ENCODE peak calls at places on chromosomes 3 and 15, in five cellular contexts. One of them, this sample, is unnamed.

GRCh38 chr15:41466711-41467110 is 27.0 kb upstream of the ITPKA start:
- DNase-seq in psoas muscle: no peak
- DNase-seq in HCT116: no peak
- DNase-seq in IMR-90: no peak
- DNase-seq in cardiac muscle cell: no peak
- DNase-seq in this sample: no peak

GRCh38 chr3:125406070-125406469 is 30.9 kb upstream of the ZNF148 start:
- DNase-seq in psoas muscle: no peak
- DNase-seq in HCT116: no peak
- DNase-seq in IMR-90: no peak
- DNase-seq in cardiac muscle cell: no peak
- DNase-seq in this sample: no peak

GRCh38 chr3:106573605-106574004 is 704.8 kb upstream of the CBLB start:
- DNase-seq in psoas muscle: no peak
- DNase-seq in HCT116: no peak
- DNase-seq in IMR-90: no peak
- DNase-seq in cardiac muscle cell: no peak
- DNase-seq in this sample: no peak

GRCh38 chr15:63967616-63968015 is 78.7 kb downstream of the DAPK2 start:
- DNase-seq in psoas muscle: no peak
- DNase-seq in HCT116: no peak
- DNase-seq in IMR-90: no peak
- DNase-seq in cardiac muscle cell: no peak
- DNase-seq in this sample: no peak

GRCh38 chr15:54007256-54007655 is 29.0 kb downstream of the UNC13C start:
- DNase-seq in psoas muscle: no peak
- DNase-seq in HCT116: no peak
- DNase-seq in IMR-90: no peak
- DNase-seq in cardiac muscle cell: no peak
- DNase-seq in this sample: no peak

GRCh38 chr15:57236561-57237281 is 139.6 kb upstream of the CGNL1 start:
- DNase-seq in psoas muscle: no peak
- DNase-seq in HCT116: no peak
- DNase-seq in IMR-90: no peak
- DNase-seq in cardiac muscle cell: no peak
- DNase-seq in this sample: no peak

GRCh38 chr15:64009798-64010241 is 36.5 kb downstream of the DAPK2 start:
- DNase-seq in psoas muscle: no peak
- DNase-seq in HCT116: no peak
- DNase-seq in IMR-90: peak; percentile 16
- DNase-seq in cardiac muscle cell: no peak
- DNase-seq in this sample: peak; percentile 88

GRCh38 chr3:60120245-60120644 is 1070.4 kb upstream of the CFAP20DC start:
- DNase-seq in psoas muscle: no peak
- DNase-seq in HCT116: no peak
- DNase-seq in IMR-90: no peak
- DNase-seq in cardiac muscle cell: no peak
- DNase-seq in this sample: no peak

GRCh38 chr3:12415014-12415653 is 69.1 kb upstream of the TSEN2 start:
- DNase-seq in psoas muscle: no peak
- DNase-seq in HCT116: no peak
- DNase-seq in IMR-90: no peak
- DNase-seq in cardiac muscle cell: no peak
- DNase-seq in this sample: no peak

GRCh38 chr15:80948651-80949292 is 40.8 kb downstream of the MESD start:
- DNase-seq in psoas muscle: no peak
- DNase-seq in HCT116: no peak
- DNase-seq in IMR-90: no peak
- DNase-seq in cardiac muscle cell: no peak
- DNase-seq in this sample: no peak

GRCh38 chr15:65902373-65902772 is 33.1 kb downstream of the RAB11A start:
- DNase-seq in psoas muscle: peak; percentile 59
- DNase-seq in HCT116: peak; percentile 65
- DNase-seq in IMR-90: peak; percentile 6
- DNase-seq in cardiac muscle cell: no peak
- DNase-seq in this sample: peak; percentile 92

GRCh38 chr15:73714695-73715301 is 30.6 kb downstream of the CD276 start:
- DNase-seq in psoas muscle: no peak
- DNase-seq in HCT116: no peak
- DNase-seq in IMR-90: no peak
- DNase-seq in cardiac muscle cell: no peak
- DNase-seq in this sample: no peak

GRCh38 chr15:73710321-73710720 is 26.1 kb downstream of the CD276 start:
- DNase-seq in psoas muscle: no peak
- DNase-seq in HCT116: no peak
- DNase-seq in IMR-90: no peak
- DNase-seq in cardiac muscle cell: no peak
- DNase-seq in this sample: no peak

GRCh38 chr15:73709671-73710070 is 25.5 kb downstream of the CD276 start:
- DNase-seq in psoas muscle: no peak
- DNase-seq in HCT116: no peak
- DNase-seq in IMR-90: no peak
- DNase-seq in cardiac muscle cell: no peak
- DNase-seq in this sample: no peak

GRCh38 chr15:73711526-73711925 is 27.3 kb downstream of the CD276 start:
- DNase-seq in psoas muscle: no peak
- DNase-seq in HCT116: no peak
- DNase-seq in IMR-90: no peak
- DNase-seq in cardiac muscle cell: no peak
- DNase-seq in this sample: no peak

DNA sequence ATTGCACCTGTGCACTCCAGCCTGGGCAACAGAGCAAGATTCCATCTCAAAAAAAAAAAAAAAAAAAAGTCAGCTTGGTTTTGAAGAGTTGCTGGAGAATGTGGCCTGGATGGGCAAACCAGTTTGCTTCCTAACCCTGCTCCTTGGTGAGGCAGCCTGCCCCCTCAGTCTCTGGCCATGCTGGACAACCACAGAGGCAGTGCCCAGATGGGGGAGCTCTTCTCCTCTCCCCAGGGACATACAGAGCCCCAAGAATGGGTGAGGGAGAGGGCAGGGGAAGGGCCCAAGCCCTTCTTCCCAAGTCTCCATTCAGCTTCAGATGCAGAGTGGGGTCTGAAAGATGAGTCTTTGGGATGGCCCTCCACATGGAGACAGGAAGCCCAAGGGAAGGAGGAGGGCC is 27.9 kb downstream of the CD276 start:
- DNase-seq in psoas muscle: no peak
- DNase-seq in HCT116: no peak
- DNase-seq in IMR-90: no peak
- DNase-seq in cardiac muscle cell: peak; percentile 5
- DNase-seq in this sample: no peak
- TF ChIP-seq CTCF in psoas muscle: no peak
- TF ChIP-seq CTCF in HCT116: peak; percentile 21
- TF ChIP-seq CTCF in IMR-90: no peak
- TF ChIP-seq CTCF in cardiac muscle cell: peak; percentile 6
- TF ChIP-seq CTCF in this sample: no peak

GRCh38 chr3:143648708-143649107 is 199.6 kb downstream of the SLC9A9 start:
- DNase-seq in psoas muscle: no peak
- DNase-seq in HCT116: peak; percentile 19
- DNase-seq in IMR-90: no peak
- DNase-seq in cardiac muscle cell: peak; percentile 25
- DNase-seq in this sample: no peak
- H3K4me3 ChIP-seq in psoas muscle: no peak overlapping the region
- H3K4me3 ChIP-seq in HCT116: no peak overlapping the region
- H3K4me3 ChIP-seq in IMR-90: no peak overlapping the region
- H3K4me3 ChIP-seq in cardiac muscle cell: no peak overlapping the region
- H3K4me3 ChIP-seq in this sample: no peak overlapping the region

DNA sequence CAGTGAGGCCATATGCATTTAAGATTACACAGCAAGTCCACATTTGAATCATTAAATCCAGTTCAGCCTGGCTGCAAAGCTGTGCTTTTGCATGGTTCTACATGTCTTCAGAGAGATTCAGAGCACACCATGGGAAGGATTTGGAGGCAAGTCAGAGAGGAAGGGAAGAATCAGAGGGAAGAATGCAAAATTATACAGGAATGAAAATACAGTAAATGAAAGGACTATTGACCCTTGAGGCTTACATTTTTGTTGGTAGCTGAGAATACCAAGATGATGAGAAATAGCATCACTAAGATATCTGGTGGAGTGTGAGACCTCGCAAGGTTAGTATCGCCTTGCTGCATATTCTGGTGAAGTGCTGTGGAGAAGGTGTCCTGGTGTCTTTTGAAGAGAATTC is 13.8 kb downstream of the FILIP1L start:
- DNase-seq in psoas muscle: no peak
- DNase-seq in HCT116: no peak
- DNase-seq in IMR-90: peak; percentile 68
- DNase-seq in cardiac muscle cell: no peak
- DNase-seq in this sample: no peak
- H3K4me1 ChIP-seq in psoas muscle: peaks cover 72% of the 10 kb centered on the region
- H3K4me1 ChIP-seq in HCT116: no peaks in the 10 kb centered on the region
- H3K4me1 ChIP-seq in IMR-90: peaks cover 22% of the 10 kb centered on the region
- H3K4me1 ChIP-seq in cardiac muscle cell: peaks cover 12% of the 10 kb centered on the region
- H3K4me1 ChIP-seq in this sample: peaks cover 3% of the 10 kb centered on the region

GRCh38 chr15:70427120-70427519 is 329.4 kb upstream of the TLE3 start:
- DNase-seq in psoas muscle: no peak
- DNase-seq in HCT116: no peak
- DNase-seq in IMR-90: no peak
- DNase-seq in cardiac muscle cell: peak; percentile 20
- DNase-seq in this sample: no peak
- TF ChIP-seq CTCF in psoas muscle: no peak
- TF ChIP-seq CTCF in HCT116: no peak
- TF ChIP-seq CTCF in IMR-90: no peak
- TF ChIP-seq CTCF in cardiac muscle cell: peak; percentile 27
- TF ChIP-seq CTCF in this sample: peak; percentile 9

GRCh38 chr3:168121175-168121853 is 25.6 kb upstream of the GOLIM4 start:
- DNase-seq in psoas muscle: peak; percentile 58
- DNase-seq in HCT116: no peak
- DNase-seq in IMR-90: peak; percentile 18
- DNase-seq in cardiac muscle cell: peak; percentile 81
- DNase-seq in this sample: no peak
- H3K4me3 ChIP-seq in psoas muscle: no peak overlapping the region
- H3K4me3 ChIP-seq in HCT116: no peak overlapping the region
- H3K4me3 ChIP-seq in IMR-90: no peak overlapping the region
- H3K4me3 ChIP-seq in cardiac muscle cell: no peak overlapping the region
- H3K4me3 ChIP-seq in this sample: no peak overlapping the region

GRCh38 chr3:71050521-71051258 is 532.8 kb downstream of the FOXP1 start:
- DNase-seq in psoas muscle: no peak
- DNase-seq in HCT116: no peak
- DNase-seq in IMR-90: peak; percentile 62
- DNase-seq in cardiac muscle cell: peak; percentile 75
- DNase-seq in this sample: peak; percentile 73
- H3K4me1 ChIP-seq in psoas muscle: peaks cover 33% of the 10 kb centered on the region
- H3K4me1 ChIP-seq in HCT116: no peaks in the 10 kb centered on the region
- H3K4me1 ChIP-seq in IMR-90: peaks cover 36% of the 10 kb centered on the region
- H3K4me1 ChIP-seq in cardiac muscle cell: peaks cover 29% of the 10 kb centered on the region
- H3K4me1 ChIP-seq in this sample: peaks cover 35% of the 10 kb centered on the region

DNA sequence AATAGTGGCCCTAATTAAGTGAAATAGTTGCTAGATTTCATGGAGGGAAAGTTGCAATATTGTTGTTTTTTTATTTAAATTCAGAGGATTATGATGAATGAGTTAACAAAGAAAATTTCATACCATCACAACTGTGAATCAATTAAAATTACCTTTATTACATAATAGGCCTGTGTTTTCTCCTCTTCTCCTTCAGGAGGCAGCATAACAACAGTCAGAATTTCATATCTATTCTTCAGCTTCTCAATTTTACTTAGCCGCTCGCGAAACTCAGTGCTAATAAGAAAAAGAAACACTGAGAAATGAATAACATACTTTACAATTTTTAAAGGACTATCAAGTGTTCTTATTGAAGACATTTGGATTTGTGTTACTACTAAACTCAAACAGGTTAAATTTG is 29.4 kb downstream of the TTC14 start:
- DNase-seq in psoas muscle: no peak
- DNase-seq in HCT116: no peak
- DNase-seq in IMR-90: no peak
- DNase-seq in cardiac muscle cell: no peak
- DNase-seq in this sample: no peak
- TF ChIP-seq CTCF in psoas muscle: no peak
- TF ChIP-seq CTCF in HCT116: peak; percentile 20
- TF ChIP-seq CTCF in IMR-90: peak; percentile 16
- TF ChIP-seq CTCF in cardiac muscle cell: no peak
- TF ChIP-seq CTCF in this sample: peak; percentile 4

GRCh38 chr3:192409838-192410683 is 317.3 kb downstream of the FGF12 start:
- DNase-seq in psoas muscle: peak; percentile 45
- DNase-seq in HCT116: no peak
- DNase-seq in IMR-90: no peak
- DNase-seq in cardiac muscle cell: peak; percentile 52
- DNase-seq in this sample: no peak

GRCh38 chr3:192410684-192410960 is 316.7 kb downstream of the FGF12 start:
- DNase-seq in psoas muscle: no peak
- DNase-seq in HCT116: no peak
- DNase-seq in IMR-90: no peak
- DNase-seq in cardiac muscle cell: no peak
- DNase-seq in this sample: no peak

GRCh38 chr3:192408721-192409151 is 318.6 kb downstream of the FGF12 start:
- DNase-seq in psoas muscle: peak; percentile 34
- DNase-seq in HCT116: no peak
- DNase-seq in IMR-90: no peak
- DNase-seq in cardiac muscle cell: peak; percentile 10
- DNase-seq in this sample: peak; percentile 2

GRCh38 chr3:192409203-192409837 is 318.0 kb downstream of the FGF12 start:
- DNase-seq in psoas muscle: peak; percentile 65
- DNase-seq in HCT116: no peak
- DNase-seq in IMR-90: no peak
- DNase-seq in cardiac muscle cell: peak; percentile 44
- DNase-seq in this sample: peak; percentile 23

GRCh38 chr3:192408007-192408655 is 319.2 kb downstream of the FGF12 start:
- DNase-seq in psoas muscle: peak; percentile 56
- DNase-seq in HCT116: no peak
- DNase-seq in IMR-90: no peak
- DNase-seq in cardiac muscle cell: peak; percentile 48
- DNase-seq in this sample: no peak
- H3K4me3 ChIP-seq in psoas muscle: peak overlapping the region; percentile 70
- H3K4me3 ChIP-seq in HCT116: no peak overlapping the region
- H3K4me3 ChIP-seq in IMR-90: no peak overlapping the region
- H3K4me3 ChIP-seq in cardiac muscle cell: peak overlapping the region; percentile 55
- H3K4me3 ChIP-seq in this sample: no peak overlapping the region

DNA sequence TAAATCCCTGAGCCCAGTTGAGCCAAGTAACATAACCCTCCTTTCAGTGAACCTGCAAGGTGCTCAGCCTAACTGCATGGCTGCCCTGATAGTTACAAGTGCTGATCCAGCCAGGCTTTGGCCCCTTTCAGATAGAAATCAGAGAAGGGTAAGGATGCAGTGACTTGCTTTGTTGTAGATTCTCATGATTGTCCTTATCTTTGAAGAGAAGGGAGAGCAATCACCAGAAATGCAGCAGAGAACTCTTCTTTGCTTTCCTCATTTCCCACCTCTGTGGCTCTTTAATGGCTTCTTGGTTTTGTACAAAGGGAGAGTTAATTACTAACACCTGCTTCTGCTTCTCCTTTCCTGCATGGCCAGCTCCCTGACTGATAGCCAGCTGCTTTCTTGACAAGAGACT is 271.4 kb upstream of the NR2E3 start:
- DNase-seq in psoas muscle: no peak
- DNase-seq in HCT116: no peak
- DNase-seq in IMR-90: no peak
- DNase-seq in cardiac muscle cell: no peak
- DNase-seq in this sample: no peak
- H3K4me1 ChIP-seq in psoas muscle: no peaks in the 10 kb centered on the region
- H3K4me1 ChIP-seq in HCT116: no peaks in the 10 kb centered on the region
- H3K4me1 ChIP-seq in IMR-90: no peaks in the 10 kb centered on the region
- H3K4me1 ChIP-seq in cardiac muscle cell: no peaks in the 10 kb centered on the region
- H3K4me1 ChIP-seq in this sample: peaks cover 13% of the 10 kb centered on the region

This sample was measured in mammary epithelial cell.